ENCODE peak calls at places on chromosomes 11 and 22, in seven cellular contexts. L, O, I, V, C, E and W are unnamed samples.

GRCh38 chr22:17095538-17095937 is 10.7 kb downstream of the IL17RA start:
- DNase-seq in C (no peak), V (peak; percentile 31), I (peak; percentile 61), L (no peak), O (no peak), E (no peak), W (no peak)

GRCh38 chr11:114172055-114172861 is 112.7 kb downstream of the ZBTB16 start:
- DNase-seq in V (no peak), E (no peak), I (no peak), L (no peak), O (no peak), C (no peak), W (no peak)

GRCh38 chr11:24623121-24623520 is 126.3 kb downstream of the LUZP2 start:
- DNase-seq in C (no peak), V (no peak), L (no peak), I (no peak), E (no peak), O (no peak), W (no peak)

GRCh38 chr11:116962108-116962507 is 124.7 kb upstream of the APOA1 start:
- DNase-seq in E (no peak), O (no peak), C (no peak), I (no peak), L (no peak), V (no peak), W (no peak)

GRCh38 chr22:48954781-48955311 is 872.8 kb downstream of the BRD1 start:
- DNase-seq in V (no peak), I (no peak), L (no peak), C (no peak), O (no peak), E (no peak), W (no peak)

GRCh38 chr11:69583068-69583467 is 57.9 kb upstream of the CCND1 start:
- DNase-seq in L (no peak), O (no peak), C (no peak), V (no peak), E (no peak), I (no peak), W (no peak)

GRCh38 chr11:100942016-100942415 is 187.6 kb downstream of the PGR start:
- DNase-seq in I (no peak), O (no peak), V (peak; percentile 27), C (no peak), L (no peak), E (no peak), W (no peak)

GRCh38 chr11:71283960-71284359 is 31.6 kb upstream of the SHANK2 start:
- DNase-seq in C (no peak), I (no peak), L (peak; percentile 62), E (no peak), O (no peak), V (no peak), W (no peak)

GRCh38 chr22:26550498-26551033 is 38.3 kb upstream of the TFIP11 start:
- DNase-seq in O (no peak), L (peak; percentile 17), V (no peak), I (no peak), C (no peak), E (no peak), W (no peak)

GRCh38 chr11:95322546-95322945 is 91.5 kb upstream of the SESN3 start:
- DNase-seq in V (no peak), C (no peak), E (no peak), O (no peak), I (no peak), L (no peak), W (no peak)

GRCh38 chr11:131066551-131066950 is 150.3 kb upstream of the SNX19 start:
- DNase-seq in O (no peak), V (no peak), I (no peak), E (no peak), L (no peak), C (no peak), W (no peak)

GRCh38 chr22:27913162-27913741 is 5.8 kb downstream of the PITPNB start:
- DNase-seq in V (peak; percentile 80), E (no peak), I (peak; percentile 66), O (no peak), C (no peak), L (no peak), W (no peak)

GRCh38 chr22:42613869-42614268 is 814 bp downstream of the POLDIP3 start:
- DNase-seq in I (no peak), V (peak; percentile 17), O (no peak), C (no peak), E (no peak), L (no peak), W (no peak)

DNA sequence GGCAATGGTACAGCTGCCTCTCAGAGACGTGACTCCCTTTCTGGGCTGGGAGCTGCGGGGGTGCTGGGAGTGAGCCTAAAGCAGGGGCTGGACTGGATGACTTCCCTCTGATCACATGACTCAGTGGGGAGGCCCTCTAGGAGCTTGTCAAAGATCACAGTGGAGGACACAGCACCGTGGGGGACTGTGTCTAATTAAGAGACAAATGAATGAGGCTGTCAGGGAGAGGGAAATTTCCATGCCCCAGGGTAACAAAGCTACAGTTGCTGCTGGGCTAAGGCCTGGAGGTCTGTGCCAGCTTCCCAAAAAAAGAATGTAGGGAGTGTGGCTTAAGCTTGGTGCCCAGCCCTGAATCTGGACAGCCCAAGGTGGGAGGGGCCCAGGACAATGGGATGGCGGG is 262.8 kb upstream of the PLET1 start:
- DNase-seq in C (no peak), L (no peak), E (no peak), V (no peak), I (peak; percentile 26), O (no peak), W (no peak)
- H3K27ac ChIP-seq in C (no peak overlapping the region), L (no peak overlapping the region), E (no peak overlapping the region), V (no peak overlapping the region), I (no peak overlapping the region), O (no peak overlapping the region), W (no peak overlapping the region)

GRCh38 chr11:79942071-79942470 is 501.2 kb upstream of the TENM4 start:
- DNase-seq in E (no peak), L (no peak), C (no peak), O (no peak), V (no peak), I (no peak), W (no peak)
- TF ChIP-seq SIN3A in E (no peak), L (no peak), C (no peak), O (no peak), V (no peak), I (no peak), W (no peak)

GRCh38 chr11:10325398-10326079 is 20.7 kb downstream of the ADM start:
- DNase-seq in V (no peak), L (no peak), E (no peak), I (no peak), O (no peak), C (no peak), W (no peak)
- H3K27ac ChIP-seq in V (no peak overlapping the region), L (peak overlapping the region; percentile 90), E (no peak overlapping the region), I (peak overlapping the region; percentile 97), O (no peak overlapping the region), C (no peak overlapping the region), W (peak overlapping the region; percentile 90)

GRCh38 chr11:17197431-17197898 is 10.3 kb downstream of the PIK3C2A start:
- DNase-seq in I (no peak), E (no peak), L (peak; percentile 93), C (no peak), O (no peak), V (no peak), W (no peak)
- TF ChIP-seq SIN3A in I (no peak), E (no peak), L (no peak), C (no peak), O (no peak), V (no peak), W (no peak)

GRCh38 chr11:30984442-30984816 is 385.1 kb downstream of the DCDC1 start:
- DNase-seq in C (no peak), I (peak; percentile 3), E (no peak), O (no peak), L (peak; percentile 21), V (no peak), W (no peak)
- H3K27ac ChIP-seq in C (no peak overlapping the region), I (peak overlapping the region; percentile 87), E (no peak overlapping the region), O (no peak overlapping the region), L (no peak overlapping the region), V (no peak overlapping the region), W (no peak overlapping the region)

GRCh38 chr11:66076561-66076960 is 6.5 kb downstream of the PACS1 start:
- DNase-seq in L (no peak), I (no peak), C (no peak), E (no peak), O (no peak), V (no peak), W (no peak)
- TF ChIP-seq SIN3A in L (no peak), I (no peak), C (no peak), E (no peak), O (no peak), V (no peak), W (no peak)